ENCODE peak calls at places on chromosomes 4 and X, in ten cellular contexts. F is fibroblast of pulmonary artery, C is brain microvascular endothelial cell, U is hepatocyte, P is AG04450, A is AG10803, Z is tibial nerve, W is neural progenitor cell, M is NB4, Q is GM20000. Y is an unnamed sample.

GRCh38 chrX:78517124-78517523 is 142.0 kb downstream of the RTL3 start:
- DNase-seq in F (peak), C (peak), U (no peak), P (no peak), A (no peak), Z (no peak), W (no peak), M (no peak), Q (peak), Y (no peak)

GRCh38 chr4:180665481-180665880 is 1577.7 kb upstream of the TENM3 start:
- DNase-seq in F (no peak), C (no peak), U (no peak), P (no peak), A (no peak), Z (no peak), W (no peak), M (no peak), Q (no peak), Y (peak)

GRCh38 chrX:15815779-15816452 is 25.6 kb downstream of the ZRSR2 start:
- DNase-seq in F (peak), C (no peak), U (peak), P (no peak), A (peak), Z (no peak), W (peak), M (peak), Q (peak), Y (peak)

GRCh38 chr4:30600246-30600645 is 119.9 kb upstream of the PCDH7 start:
- DNase-seq in F (peak), C (no peak), U (no peak), P (no peak), A (no peak), Z (no peak), W (peak), M (peak), Q (no peak), Y (peak)

GRCh38 chr4:472881-473574 is 25.9 kb downstream of the ZNF721 start:
- DNase-seq in F (peak), C (peak), U (no peak), P (no peak), A (peak), Z (no peak), W (peak), M (peak), Q (no peak), Y (peak)

GRCh38 chr4:116387942-116388474 is 697.4 kb downstream of the TRAM1L1 start:
- DNase-seq in F (peak), C (peak), U (no peak), P (no peak), A (no peak), Z (no peak), W (no peak), M (no peak), Q (no peak), Y (no peak)

GRCh38 chrX:53319614-53320542 is 38.5 kb upstream of the IQSEC2 start:
- DNase-seq in F (no peak), C (no peak), U (no peak), P (no peak), A (no peak), Z (no peak), W (peak), M (peak), Q (no peak), Y (no peak)

GRCh38 chrX:1465261-1466231 is 12.8 kb upstream of the ASMTL start:
- DNase-seq in F (no peak), C (no peak), U (no peak), P (no peak), A (no peak), Z (no peak), W (no peak), M (no peak), Q (no peak), Y (no peak)

GRCh38 chr4:130090427-130090826 is 994.5 kb downstream of the C4orf33 start:
- DNase-seq in F (no peak), C (no peak), U (no peak), P (no peak), A (no peak), Z (no peak), W (no peak), M (no peak), Q (no peak), Y (no peak)

GRCh38 chr4:6633091-6633906 is 7.2 kb upstream of the MRFAP1 start:
- DNase-seq in F (peak), C (no peak), U (no peak), P (no peak), A (peak), Z (no peak), W (peak), M (peak), Q (no peak), Y (peak)

GRCh38 chr4:159410076-159410777 is 307.3 kb downstream of the RAPGEF2 start:
- DNase-seq in F (no peak), C (peak), U (no peak), P (no peak), A (peak), Z (no peak), W (no peak), M (no peak), Q (no peak), Y (peak)

GRCh38 chr4:2289955-2290333 is 28.0 kb upstream of the MXD4 start:
- DNase-seq in F (no peak), C (no peak), U (peak), P (no peak), A (no peak), Z (peak), W (no peak), M (no peak), Q (no peak), Y (no peak)

GRCh38 chrX:119817130-119817690 is 25.8 kb upstream of the RPL39 start:
- DNase-seq in F (no peak), C (no peak), U (no peak), P (no peak), A (peak), Z (no peak), W (no peak), M (no peak), Q (no peak), Y (no peak)

GRCh38 chr4:169583563-169583962 is 28.8 kb downstream of the NEK1 start:
- DNase-seq in F (peak), C (peak), U (no peak), P (no peak), A (peak), Z (no peak), W (no peak), M (no peak), Q (no peak), Y (no peak)

GRCh38 chr4:99652596-99653436 is 4.8 kb downstream of the C4orf54 start:
- DNase-seq in F (no peak), C (no peak), U (no peak), P (no peak), A (no peak), Z (no peak), W (no peak), M (no peak), Q (no peak), Y (no peak)

GRCh38 chr4:15920723-15921591 is 17.6 kb downstream of the FGFBP1 start:
- DNase-seq in F (peak), C (peak), U (peak), P (peak), A (peak), Z (peak), W (no peak), M (no peak), Q (no peak), Y (peak)

GRCh38 chrX:45505214-45505613 is 304.5 kb upstream of the DIPK2B start:
- DNase-seq in F (peak), C (peak), U (no peak), P (peak), A (peak), Z (no peak), W (no peak), M (no peak), Q (no peak), Y (peak)

GRCh38 chr4:5224340-5224739 is 173.1 kb downstream of the STK32B start:
- DNase-seq in F (no peak), C (peak), U (no peak), P (no peak), A (peak), Z (no peak), W (no peak), M (peak), Q (no peak), Y (no peak)

GRCh38 chr4:173837517-173837916 is 307.5 kb upstream of the HAND2 start:
- DNase-seq in F (no peak), C (no peak), U (no peak), P (no peak), A (no peak), Z (no peak), W (no peak), M (no peak), Q (no peak), Y (no peak)

GRCh38 chrX:96705905-96706304 is 21.3 kb downstream of the DIAPH2 start:
- DNase-seq in F (no peak), C (no peak), U (no peak), P (no peak), A (no peak), Z (no peak), W (no peak), M (no peak), Q (no peak), Y (no peak)

GRCh38 chr4:6983500-6984142 is 59.6 kb upstream of the TADA2B start:
- DNase-seq in F (no peak), C (no peak), U (no peak), P (no peak), A (no peak), Z (no peak), W (no peak), M (no peak), Q (no peak), Y (no peak)

GRCh38 chr4:8703857-8704495 is 111.4 kb downstream of the CPZ start:
- DNase-seq in F (no peak), C (no peak), U (no peak), P (no peak), A (no peak), Z (no peak), W (no peak), M (no peak), Q (no peak), Y (no peak)

GRCh38 chr4:161894493-161895167 is 269.2 kb downstream of the FSTL5 start:
- DNase-seq in F (no peak), C (no peak), U (no peak), P (no peak), A (no peak), Z (no peak), W (no peak), M (no peak), Q (no peak), Y (peak)

GRCh38 chrX:76428243-76429130 is 977 bp downstream of the MAGEE1 start:
- DNase-seq in F (no peak), C (no peak), U (peak), P (no peak), A (no peak), Z (no peak), W (peak), M (no peak), Q (no peak), Y (no peak)

GRCh38 chr4:98113005-98113404 is 30.3 kb downstream of the STPG2 start:
- DNase-seq in F (peak), C (peak), U (peak), P (no peak), A (peak), Z (no peak), W (peak), M (peak), Q (no peak), Y (peak)

GRCh38 chr4:1415681-1415981 is 9.4 kb upstream of the NKX1-1 start:
- DNase-seq in F (no peak), C (no peak), U (no peak), P (no peak), A (no peak), Z (no peak), W (no peak), M (no peak), Q (no peak), Y (no peak)

GRCh38 chr4:47469951-47470350 is 6.4 kb upstream of the COMMD8 start:
- DNase-seq in F (peak), C (no peak), U (no peak), P (no peak), A (peak), Z (no peak), W (no peak), M (no peak), Q (no peak), Y (no peak)

GRCh38 chr4:52585379-52585778 is 73.7 kb downstream of the USP46 start:
- DNase-seq in F (no peak), C (no peak), U (no peak), P (no peak), A (no peak), Z (no peak), W (no peak), M (no peak), Q (no peak), Y (no peak)

GRCh38 chr4:70601422-70602039 is 9.5 kb downstream of the AMBN start:
- DNase-seq in F (peak), C (peak), U (peak), P (peak), A (peak), Z (no peak), W (peak), M (peak), Q (peak), Y (peak)

GRCh38 chrX:30302957-30303356 is 6.2 kb downstream of the NR0B1 start:
- DNase-seq in F (no peak), C (no peak), U (no peak), P (no peak), A (peak), Z (no peak), W (peak), M (no peak), Q (no peak), Y (peak)

GRCh38 chrX:16144420-16144819 is 21.1 kb downstream of the GRPR start:
- DNase-seq in F (no peak), C (no peak), U (no peak), P (no peak), A (peak), Z (no peak), W (no peak), M (no peak), Q (no peak), Y (no peak)

GRCh38 chrX:37912286-37912685 is 64.9 kb upstream of the DYNLT3 start:
- DNase-seq in F (peak), C (peak), U (peak), P (no peak), A (peak), Z (no peak), W (no peak), M (peak), Q (no peak), Y (peak)

GRCh38 chr4:145484240-145484846 is 2.7 kb downstream of the SMAD1 start:
- DNase-seq in F (no peak), C (no peak), U (no peak), P (no peak), A (no peak), Z (no peak), W (no peak), M (no peak), Q (no peak), Y (no peak)

GRCh38 chr4:119696963-119697362 is 68.4 kb upstream of the PDE5A start:
- DNase-seq in F (no peak), C (no peak), U (no peak), P (no peak), A (no peak), Z (no peak), W (no peak), M (no peak), Q (no peak), Y (no peak)
- TF ChIP-seq CTCF in F (no peak), C (no peak), U (no peak), P (no peak), A (no peak), Z (no peak), W (no peak), M (no peak), Q (no peak), Y (no peak)

GRCh38 chrX:40077176-40077575 is 20.6 kb downstream of the BCOR start:
- DNase-seq in F (no peak), C (no peak), U (no peak), P (no peak), A (no peak), Z (no peak), W (no peak), M (no peak), Q (no peak), Y (no peak)

GRCh38 chrX:40076750-40077149 is 21.0 kb downstream of the BCOR start:
- DNase-seq in F (no peak), C (no peak), U (no peak), P (no peak), A (no peak), Z (no peak), W (no peak), M (no peak), Q (no peak), Y (no peak)

GRCh38 chrX:40077906-40078305 is 19.9 kb downstream of the BCOR start:
- DNase-seq in F (no peak), C (no peak), U (no peak), P (no peak), A (no peak), Z (no peak), W (no peak), M (no peak), Q (no peak), Y (no peak)

GRCh38 chrX:40079572-40079971 is 18.2 kb downstream of the BCOR start:
- DNase-seq in F (no peak), C (no peak), U (no peak), P (no peak), A (no peak), Z (no peak), W (peak), M (no peak), Q (no peak), Y (no peak)

DNA sequence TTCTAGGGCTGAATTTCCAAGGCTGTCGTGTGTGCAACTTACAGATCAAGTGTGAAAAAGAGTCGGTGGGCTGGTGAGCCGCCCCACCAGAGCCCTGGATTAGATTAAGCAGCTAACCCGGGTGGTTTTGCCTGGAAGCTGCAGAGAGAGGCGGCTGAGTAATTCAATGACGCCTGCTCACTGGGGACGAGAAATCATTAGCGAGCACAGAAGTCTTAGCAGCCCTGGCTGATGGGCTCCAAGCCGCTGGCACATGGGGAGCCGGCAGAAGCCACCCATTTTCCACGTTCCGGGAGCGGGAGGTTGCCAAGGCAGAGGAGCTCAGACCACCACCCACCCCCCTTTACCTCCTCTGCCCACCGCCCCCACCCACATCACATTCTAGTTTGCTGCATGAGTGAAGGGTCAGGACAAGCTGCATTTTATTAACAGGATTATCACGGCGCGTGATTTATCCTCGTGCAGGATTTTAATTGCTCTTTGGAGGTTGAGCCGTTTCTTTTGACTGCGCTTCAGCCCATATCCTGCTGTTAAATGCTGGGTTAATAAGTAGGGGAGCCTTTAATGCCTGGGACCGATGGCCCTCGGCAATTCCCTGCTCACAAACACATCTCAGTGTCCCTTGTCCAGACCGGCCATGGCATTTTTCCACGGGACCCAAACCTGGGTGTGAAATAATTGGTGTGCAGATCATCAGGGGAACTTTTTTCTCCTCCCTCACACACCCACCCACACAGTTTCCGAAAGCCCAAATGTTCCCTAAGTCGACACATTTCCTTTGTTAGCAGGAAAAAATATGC is 19.1 kb downstream of the BCOR start:
- DNase-seq in F (no peak), C (no peak), U (no peak), P (no peak), A (no peak), Z (no peak), W (peak), M (no peak), Q (no peak), Y (no peak)
- TF ChIP-seq CTCF in F (no peak), C (no peak), U (no peak), P (no peak), A (no peak), Z (no peak), W (no peak), M (no peak), Q (no peak), Y (no peak)

DNA sequence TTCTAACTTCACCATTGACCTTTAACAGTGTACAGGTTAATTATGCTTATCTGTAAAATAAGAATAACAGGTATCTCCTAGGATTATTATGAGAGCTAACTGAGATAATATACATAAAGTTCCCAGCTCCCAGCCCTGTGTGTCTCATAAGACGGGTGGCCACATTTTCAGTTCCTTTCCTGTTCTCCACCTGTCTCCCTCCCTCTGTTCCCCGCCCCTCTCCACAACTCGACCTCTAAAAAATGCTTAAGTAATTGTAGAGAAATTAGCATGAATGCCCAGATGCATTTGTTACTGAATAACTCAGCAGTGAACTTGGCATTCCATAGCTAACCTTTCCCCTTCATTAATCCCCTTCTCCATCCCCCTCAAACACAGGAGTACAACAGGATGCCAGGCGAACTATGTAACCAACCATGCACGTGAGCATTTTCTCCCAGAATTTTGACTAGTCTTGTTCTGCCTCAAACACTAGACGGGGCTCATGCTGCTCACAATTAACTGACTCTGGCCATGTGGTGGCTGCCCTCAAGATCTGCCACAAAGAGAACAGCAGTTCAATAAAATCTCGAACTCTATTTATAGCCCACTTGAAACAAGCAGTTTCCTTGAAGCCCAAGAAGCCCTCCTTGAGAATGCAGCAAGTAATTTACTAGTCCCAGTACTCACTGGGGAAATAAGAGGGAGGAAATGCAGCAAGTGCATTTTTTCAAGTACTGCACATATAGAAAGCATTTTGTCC is 351.2 kb downstream of the ARHGAP24 start:
- DNase-seq in F (peak), C (peak), U (peak), P (peak), A (peak), Z (no peak), W (peak), M (peak), Q (no peak), Y (peak)
- TF ChIP-seq CTCF in F (peak), C (peak), U (peak), P (peak), A (peak), Z (no peak), W (peak), M (no peak), Q (no peak), Y (no peak)

GRCh38 chrX:3548743-3549441 is 164.6 kb downstream of the PRKX start:
- DNase-seq in F (peak), C (peak), U (peak), P (peak), A (peak), Z (no peak), W (peak), M (peak), Q (no peak), Y (peak)
- TF ChIP-seq CTCF in F (peak), C (peak), U (peak), P (peak), A (peak), Z (no peak), W (peak), M (no peak), Q (no peak), Y (peak)

GRCh38 chrX:138756234-138756633 is 44.7 kb upstream of the FGF13 start:
- DNase-seq in F (peak), C (peak), U (peak), P (no peak), A (peak), Z (no peak), W (peak), M (peak), Q (no peak), Y (peak)
- TF ChIP-seq CTCF in F (no peak), C (peak), U (peak), P (no peak), A (peak), Z (no peak), W (peak), M (no peak), Q (no peak), Y (peak)

DNA sequence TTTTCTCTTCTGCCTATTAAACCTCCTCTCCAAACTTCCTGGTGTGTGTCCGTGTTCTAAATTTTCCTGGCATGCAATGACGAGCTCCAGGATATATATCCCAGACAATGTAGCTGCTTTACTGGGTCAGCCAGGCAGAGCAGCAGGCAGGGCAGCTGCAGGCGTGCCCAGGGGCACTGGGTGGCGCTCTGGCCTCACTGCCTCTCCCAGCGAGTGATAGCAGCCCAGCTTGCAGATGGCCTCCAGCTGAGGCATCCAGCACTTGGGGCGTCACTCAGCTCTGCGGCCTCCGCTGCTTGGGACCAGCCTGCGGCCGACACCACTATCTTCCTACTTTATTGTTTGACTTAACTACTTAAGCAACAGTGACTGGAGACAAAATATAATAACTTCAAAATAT is 23.0 kb upstream of the UBA6 start:
- DNase-seq in F (no peak), C (no peak), U (no peak), P (no peak), A (peak), Z (no peak), W (peak), M (no peak), Q (no peak), Y (no peak)
- TF ChIP-seq CTCF in F (no peak), C (peak), U (no peak), P (no peak), A (peak), Z (no peak), W (peak), M (no peak), Q (no peak), Y (no peak)